ENCODE peak calls at places on chromosomes 5 and 9, in seven cellular contexts. One of them, this sample, is unnamed.
A peak's percentile ranks its signal among the peaks of the same experiment; 100 is the strongest.

GRCh38 chr5:11904270-11904906 is at the start of gene CTNND2:
- DNase-seq in tibial artery: no peak
- DNase-seq in ecto neural progenitor cell: peak; percentile 89
- DNase-seq in activated CD4-positive, alpha-beta T cell treated with anti-CD3 and anti-CD28 coated beads for 24 hours: no peak
- DNase-seq in sciatic nerve: no peak
- DNase-seq in Ammon's horn: peak; percentile 70
- DNase-seq in AG20443: peak; percentile 56
- DNase-seq in this sample: no peak

GRCh38 chr9:14924821-14925220 is 14.6 kb upstream of the FREM1 start:
- DNase-seq in sciatic nerve: no peak
- DNase-seq in activated CD4-positive, alpha-beta T cell treated with anti-CD3 and anti-CD28 coated beads for 24 hours: no peak
- DNase-seq in AG20443: peak; percentile 65
- DNase-seq in ecto neural progenitor cell: no peak
- DNase-seq in tibial artery: no peak
- DNase-seq in Ammon's horn: no peak
- DNase-seq in this sample: peak; percentile 86

GRCh38 chr9:112838342-112838741 is 52.3 kb downstream of the SLC46A2 start:
- DNase-seq in sciatic nerve: no peak
- DNase-seq in AG20443: no peak
- DNase-seq in ecto neural progenitor cell: no peak
- DNase-seq in tibial artery: no peak
- DNase-seq in Ammon's horn: no peak
- DNase-seq in activated CD4-positive, alpha-beta T cell treated with anti-CD3 and anti-CD28 coated beads for 24 hours: no peak
- DNase-seq in this sample: no peak

GRCh38 chr9:136385015-136385414 is 11.5 kb upstream of the CARD9 start:
- DNase-seq in AG20443: no peak
- DNase-seq in ecto neural progenitor cell: no peak
- DNase-seq in sciatic nerve: no peak
- DNase-seq in Ammon's horn: no peak
- DNase-seq in activated CD4-positive, alpha-beta T cell treated with anti-CD3 and anti-CD28 coated beads for 24 hours: no peak
- DNase-seq in tibial artery: no peak
- DNase-seq in this sample: no peak

GRCh38 chr5:93579561-93580386 is 1.2 kb downstream of the NR2F1-AS1 start:
- DNase-seq in sciatic nerve: peak; percentile 80
- DNase-seq in ecto neural progenitor cell: peak; percentile 80
- DNase-seq in AG20443: peak; percentile 53
- DNase-seq in activated CD4-positive, alpha-beta T cell treated with anti-CD3 and anti-CD28 coated beads for 24 hours: no peak
- DNase-seq in Ammon's horn: no peak
- DNase-seq in tibial artery: no peak
- DNase-seq in this sample: no peak

GRCh38 chr5:84287964-84288363 is 96.7 kb downstream of the EDIL3 start:
- DNase-seq in activated CD4-positive, alpha-beta T cell treated with anti-CD3 and anti-CD28 coated beads for 24 hours: no peak
- DNase-seq in Ammon's horn: no peak
- DNase-seq in AG20443: peak; percentile 21
- DNase-seq in ecto neural progenitor cell: no peak
- DNase-seq in sciatic nerve: no peak
- DNase-seq in tibial artery: no peak
- DNase-seq in this sample: peak; percentile 40

GRCh38 chr9:128260340-128260739 is 15.5 kb downstream of the GOLGA2 start:
- DNase-seq in ecto neural progenitor cell: no peak
- DNase-seq in sciatic nerve: no peak
- DNase-seq in activated CD4-positive, alpha-beta T cell treated with anti-CD3 and anti-CD28 coated beads for 24 hours: no peak
- DNase-seq in tibial artery: no peak
- DNase-seq in Ammon's horn: no peak
- DNase-seq in AG20443: no peak
- DNase-seq in this sample: no peak

GRCh38 chr9:86660146-86660545 is 287.2 kb downstream of the GAS1 start:
- DNase-seq in Ammon's horn: no peak
- DNase-seq in tibial artery: no peak
- DNase-seq in activated CD4-positive, alpha-beta T cell treated with anti-CD3 and anti-CD28 coated beads for 24 hours: no peak
- DNase-seq in sciatic nerve: no peak
- DNase-seq in AG20443: peak; percentile 90
- DNase-seq in ecto neural progenitor cell: no peak
- DNase-seq in this sample: peak; percentile 89